ENCODE peak calls at places on chromosomes 5 and 9, in ten cellular contexts. One of them, this sample, is unnamed.
A peak's percentile ranks its signal among the peaks of the same experiment; 100 is the strongest.

GRCh38 chr5:142011572-142012185 is 1.1 kb downstream of the GNPDA1 start:
- DNase-seq in aorta: no peak
- DNase-seq in HTR-8/SVneo: no peak
- DNase-seq in GM23248: no peak
- DNase-seq in AG08396: no peak
- DNase-seq in mucosa of descending colon: peak; percentile 21
- DNase-seq in stimulated activated CD8-positive, alpha-beta memory T cell treated with anti-CD3 and anti-CD28 coated beads, Interleukin-15, amount 100 ng/mL, for 1 hour: no peak
- DNase-seq in NCI-H1105: no peak
- DNase-seq in H7: peak; percentile 13
- DNase-seq in NCI-H2081: no peak
- DNase-seq in this sample: no peak

GRCh38 chr5:133108481-133108921 is 56.7 kb downstream of the HSPA4 start:
- DNase-seq in NCI-H2081: no peak
- DNase-seq in AG08396: no peak
- DNase-seq in aorta: no peak
- DNase-seq in GM23248: no peak
- DNase-seq in H7: no peak
- DNase-seq in mucosa of descending colon: no peak
- DNase-seq in stimulated activated CD8-positive, alpha-beta memory T cell treated with anti-CD3 and anti-CD28 coated beads, Interleukin-15, amount 100 ng/mL, for 1 hour: no peak
- DNase-seq in HTR-8/SVneo: no peak
- DNase-seq in NCI-H1105: no peak
- DNase-seq in this sample: peak; percentile 12

GRCh38 chr5:41636605-41637004 is 126.2 kb upstream of the PLCXD3 start:
- DNase-seq in HTR-8/SVneo: peak; percentile 11
- DNase-seq in aorta: no peak
- DNase-seq in mucosa of descending colon: no peak
- DNase-seq in AG08396: peak; percentile 15
- DNase-seq in H7: peak; percentile 4
- DNase-seq in NCI-H1105: no peak
- DNase-seq in NCI-H2081: no peak
- DNase-seq in GM23248: peak; percentile 47
- DNase-seq in stimulated activated CD8-positive, alpha-beta memory T cell treated with anti-CD3 and anti-CD28 coated beads, Interleukin-15, amount 100 ng/mL, for 1 hour: no peak
- DNase-seq in this sample: peak; percentile 12

GRCh38 chr5:141783599-141784296 is 94.5 kb downstream of the PCDH1 start:
- DNase-seq in HTR-8/SVneo: no peak
- DNase-seq in H7: peak; percentile 74
- DNase-seq in AG08396: no peak
- DNase-seq in GM23248: no peak
- DNase-seq in aorta: no peak
- DNase-seq in mucosa of descending colon: no peak
- DNase-seq in NCI-H2081: no peak
- DNase-seq in NCI-H1105: no peak
- DNase-seq in stimulated activated CD8-positive, alpha-beta memory T cell treated with anti-CD3 and anti-CD28 coated beads, Interleukin-15, amount 100 ng/mL, for 1 hour: no peak
- DNase-seq in this sample: no peak

GRCh38 chr9:74478606-74479005 is 18.5 kb upstream of the RORB start:
- DNase-seq in aorta: no peak
- DNase-seq in H7: no peak
- DNase-seq in mucosa of descending colon: no peak
- DNase-seq in stimulated activated CD8-positive, alpha-beta memory T cell treated with anti-CD3 and anti-CD28 coated beads, Interleukin-15, amount 100 ng/mL, for 1 hour: no peak
- DNase-seq in HTR-8/SVneo: no peak
- DNase-seq in NCI-H1105: no peak
- DNase-seq in GM23248: no peak
- DNase-seq in NCI-H2081: no peak
- DNase-seq in AG08396: no peak
- DNase-seq in this sample: peak; percentile 66

GRCh38 chr5:96546120-96546519 is 113.1 kb upstream of the PCSK1 start:
- DNase-seq in aorta: no peak
- DNase-seq in HTR-8/SVneo: no peak
- DNase-seq in mucosa of descending colon: no peak
- DNase-seq in stimulated activated CD8-positive, alpha-beta memory T cell treated with anti-CD3 and anti-CD28 coated beads, Interleukin-15, amount 100 ng/mL, for 1 hour: no peak
- DNase-seq in GM23248: peak; percentile 25
- DNase-seq in NCI-H2081: no peak
- DNase-seq in H7: no peak
- DNase-seq in NCI-H1105: no peak
- DNase-seq in AG08396: no peak
- DNase-seq in this sample: no peak

GRCh38 chr9:98101868-98102273 is 17.2 kb downstream of the TRIM14 start:
- DNase-seq in AG08396: no peak
- DNase-seq in NCI-H1105: no peak
- DNase-seq in H7: no peak
- DNase-seq in NCI-H2081: no peak
- DNase-seq in mucosa of descending colon: no peak
- DNase-seq in HTR-8/SVneo: no peak
- DNase-seq in aorta: no peak
- DNase-seq in stimulated activated CD8-positive, alpha-beta memory T cell treated with anti-CD3 and anti-CD28 coated beads, Interleukin-15, amount 100 ng/mL, for 1 hour: peak; percentile 51
- DNase-seq in GM23248: no peak
- DNase-seq in this sample: peak; percentile 23

GRCh38 chr9:125521462-125522327 is 185.3 kb downstream of the MAPKAP1 start:
- DNase-seq in NCI-H1105: no peak
- DNase-seq in stimulated activated CD8-positive, alpha-beta memory T cell treated with anti-CD3 and anti-CD28 coated beads, Interleukin-15, amount 100 ng/mL, for 1 hour: no peak
- DNase-seq in aorta: no peak
- DNase-seq in GM23248: peak; percentile 95
- DNase-seq in mucosa of descending colon: no peak
- DNase-seq in H7: no peak
- DNase-seq in HTR-8/SVneo: peak; percentile 64
- DNase-seq in AG08396: peak; percentile 70
- DNase-seq in NCI-H2081: no peak
- DNase-seq in this sample: peak; percentile 98

GRCh38 chr9:134212809-134213507 is 48.6 kb upstream of the RNU6ATAC start:
- DNase-seq in HTR-8/SVneo: no peak
- DNase-seq in stimulated activated CD8-positive, alpha-beta memory T cell treated with anti-CD3 and anti-CD28 coated beads, Interleukin-15, amount 100 ng/mL, for 1 hour: no peak
- DNase-seq in GM23248: no peak
- DNase-seq in NCI-H1105: no peak
- DNase-seq in NCI-H2081: no peak
- DNase-seq in H7: peak; percentile 36
- DNase-seq in mucosa of descending colon: no peak
- DNase-seq in aorta: peak; percentile 41
- DNase-seq in AG08396: no peak
- DNase-seq in this sample: no peak

GRCh38 chr5:42621662-42622061 is 135.0 kb upstream of the CCDC152 start:
- DNase-seq in aorta: no peak
- DNase-seq in stimulated activated CD8-positive, alpha-beta memory T cell treated with anti-CD3 and anti-CD28 coated beads, Interleukin-15, amount 100 ng/mL, for 1 hour: no peak
- DNase-seq in GM23248: no peak
- DNase-seq in HTR-8/SVneo: no peak
- DNase-seq in AG08396: no peak
- DNase-seq in H7: no peak
- DNase-seq in mucosa of descending colon: no peak
- DNase-seq in NCI-H1105: no peak
- DNase-seq in NCI-H2081: no peak
- DNase-seq in this sample: no peak

GRCh38 chr9:121939643-121940042 is 153.5 kb downstream of the TTLL11 start:
- DNase-seq in mucosa of descending colon: no peak
- DNase-seq in GM23248: no peak
- DNase-seq in H7: peak; percentile 35
- DNase-seq in AG08396: no peak
- DNase-seq in NCI-H2081: no peak
- DNase-seq in NCI-H1105: no peak
- DNase-seq in HTR-8/SVneo: no peak
- DNase-seq in aorta: no peak
- DNase-seq in stimulated activated CD8-positive, alpha-beta memory T cell treated with anti-CD3 and anti-CD28 coated beads, Interleukin-15, amount 100 ng/mL, for 1 hour: no peak
- DNase-seq in this sample: no peak

GRCh38 chr5:30113542-30113941 is 1079.9 kb upstream of the CDH6 start:
- DNase-seq in aorta: no peak
- DNase-seq in NCI-H1105: no peak
- DNase-seq in H7: no peak
- DNase-seq in AG08396: no peak
- DNase-seq in NCI-H2081: no peak
- DNase-seq in GM23248: no peak
- DNase-seq in HTR-8/SVneo: no peak
- DNase-seq in mucosa of descending colon: no peak
- DNase-seq in stimulated activated CD8-positive, alpha-beta memory T cell treated with anti-CD3 and anti-CD28 coated beads, Interleukin-15, amount 100 ng/mL, for 1 hour: no peak
- DNase-seq in this sample: no peak

GRCh38 chr5:96248152-96248551 is 184.9 kb downstream of the PCSK1 start:
- DNase-seq in NCI-H1105: no peak
- DNase-seq in H7: no peak
- DNase-seq in GM23248: peak; percentile 22
- DNase-seq in mucosa of descending colon: no peak
- DNase-seq in stimulated activated CD8-positive, alpha-beta memory T cell treated with anti-CD3 and anti-CD28 coated beads, Interleukin-15, amount 100 ng/mL, for 1 hour: no peak
- DNase-seq in HTR-8/SVneo: no peak
- DNase-seq in AG08396: no peak
- DNase-seq in aorta: no peak
- DNase-seq in NCI-H2081: no peak
- DNase-seq in this sample: no peak

GRCh38 chr9:85118990-85119755 is 449.6 kb downstream of the NTRK2 start:
- DNase-seq in H7: no peak
- DNase-seq in stimulated activated CD8-positive, alpha-beta memory T cell treated with anti-CD3 and anti-CD28 coated beads, Interleukin-15, amount 100 ng/mL, for 1 hour: no peak
- DNase-seq in aorta: no peak
- DNase-seq in mucosa of descending colon: no peak
- DNase-seq in HTR-8/SVneo: no peak
- DNase-seq in AG08396: no peak
- DNase-seq in NCI-H2081: no peak
- DNase-seq in GM23248: no peak
- DNase-seq in NCI-H1105: no peak
- DNase-seq in this sample: peak; percentile 60

GRCh38 chr9:32828861-32829260 is 45.5 kb downstream of the TMEM215 start:
- DNase-seq in mucosa of descending colon: no peak
- DNase-seq in NCI-H1105: no peak
- DNase-seq in NCI-H2081: no peak
- DNase-seq in AG08396: no peak
- DNase-seq in aorta: no peak
- DNase-seq in HTR-8/SVneo: no peak
- DNase-seq in H7: no peak
- DNase-seq in GM23248: no peak
- DNase-seq in stimulated activated CD8-positive, alpha-beta memory T cell treated with anti-CD3 and anti-CD28 coated beads, Interleukin-15, amount 100 ng/mL, for 1 hour: no peak
- DNase-seq in this sample: no peak

GRCh38 chr5:10856646-10857332 is 95.8 kb upstream of the DAP start:
- DNase-seq in stimulated activated CD8-positive, alpha-beta memory T cell treated with anti-CD3 and anti-CD28 coated beads, Interleukin-15, amount 100 ng/mL, for 1 hour: no peak
- DNase-seq in NCI-H1105: peak; percentile 12
- DNase-seq in NCI-H2081: no peak
- DNase-seq in aorta: no peak
- DNase-seq in GM23248: peak; percentile 67
- DNase-seq in H7: peak; percentile 86
- DNase-seq in HTR-8/SVneo: peak; percentile 78
- DNase-seq in AG08396: peak; percentile 77
- DNase-seq in mucosa of descending colon: peak; percentile 54
- DNase-seq in this sample: peak; percentile 76

GRCh38 chr5:139903805-139904565 is 108.4 kb downstream of the PSD2 start:
- DNase-seq in mucosa of descending colon: no peak
- DNase-seq in GM23248: peak; percentile 47
- DNase-seq in HTR-8/SVneo: no peak
- DNase-seq in NCI-H2081: peak; percentile 9
- DNase-seq in aorta: no peak
- DNase-seq in stimulated activated CD8-positive, alpha-beta memory T cell treated with anti-CD3 and anti-CD28 coated beads, Interleukin-15, amount 100 ng/mL, for 1 hour: no peak
- DNase-seq in NCI-H1105: no peak
- DNase-seq in AG08396: peak; percentile 51
- DNase-seq in H7: peak; percentile 91
- DNase-seq in this sample: no peak

GRCh38 chr9:95038666-95039065 is 278.8 kb downstream of the FANCC start:
- DNase-seq in NCI-H2081: no peak
- DNase-seq in mucosa of descending colon: no peak
- DNase-seq in GM23248: no peak
- DNase-seq in aorta: no peak
- DNase-seq in stimulated activated CD8-positive, alpha-beta memory T cell treated with anti-CD3 and anti-CD28 coated beads, Interleukin-15, amount 100 ng/mL, for 1 hour: no peak
- DNase-seq in HTR-8/SVneo: no peak
- DNase-seq in H7: no peak
- DNase-seq in NCI-H1105: no peak
- DNase-seq in AG08396: no peak
- DNase-seq in this sample: no peak

GRCh38 chr9:76116913-76117312 is 226.4 kb downstream of the PCSK5 start:
- DNase-seq in stimulated activated CD8-positive, alpha-beta memory T cell treated with anti-CD3 and anti-CD28 coated beads, Interleukin-15, amount 100 ng/mL, for 1 hour: no peak
- DNase-seq in NCI-H1105: no peak
- DNase-seq in GM23248: peak; percentile 4
- DNase-seq in mucosa of descending colon: no peak
- DNase-seq in NCI-H2081: no peak
- DNase-seq in H7: no peak
- DNase-seq in AG08396: no peak
- DNase-seq in HTR-8/SVneo: no peak
- DNase-seq in aorta: no peak
- DNase-seq in this sample: peak; percentile 3

GRCh38 chr9:96222132-96222531 is 79.8 kb downstream of the HSD17B3 start:
- DNase-seq in GM23248: peak; percentile 36
- DNase-seq in NCI-H1105: no peak
- DNase-seq in H7: peak; percentile 81
- DNase-seq in HTR-8/SVneo: no peak
- DNase-seq in stimulated activated CD8-positive, alpha-beta memory T cell treated with anti-CD3 and anti-CD28 coated beads, Interleukin-15, amount 100 ng/mL, for 1 hour: no peak
- DNase-seq in NCI-H2081: no peak
- DNase-seq in AG08396: peak; percentile 40
- DNase-seq in aorta: no peak
- DNase-seq in mucosa of descending colon: no peak
- DNase-seq in this sample: no peak

GRCh38 chr9:111389406-111389805 is 59.4 kb upstream of the OR2K2 start:
- DNase-seq in GM23248: no peak
- DNase-seq in HTR-8/SVneo: no peak
- DNase-seq in stimulated activated CD8-positive, alpha-beta memory T cell treated with anti-CD3 and anti-CD28 coated beads, Interleukin-15, amount 100 ng/mL, for 1 hour: no peak
- DNase-seq in mucosa of descending colon: no peak
- DNase-seq in AG08396: no peak
- DNase-seq in NCI-H1105: no peak
- DNase-seq in NCI-H2081: no peak
- DNase-seq in H7: no peak
- DNase-seq in aorta: no peak
- DNase-seq in this sample: no peak

GRCh38 chr5:83199126-83199525 is 121.8 kb downstream of the XRCC4 start:
- DNase-seq in NCI-H2081: no peak
- DNase-seq in AG08396: no peak
- DNase-seq in GM23248: no peak
- DNase-seq in NCI-H1105: no peak
- DNase-seq in H7: no peak
- DNase-seq in HTR-8/SVneo: no peak
- DNase-seq in mucosa of descending colon: no peak
- DNase-seq in stimulated activated CD8-positive, alpha-beta memory T cell treated with anti-CD3 and anti-CD28 coated beads, Interleukin-15, amount 100 ng/mL, for 1 hour: no peak
- DNase-seq in aorta: no peak
- DNase-seq in this sample: no peak

GRCh38 chr5:151675225-151675955 is 11.3 kb downstream of the SPARC start:
- DNase-seq in NCI-H2081: no peak
- DNase-seq in aorta: no peak
- DNase-seq in H7: no peak
- DNase-seq in NCI-H1105: no peak
- DNase-seq in GM23248: peak; percentile 55
- DNase-seq in mucosa of descending colon: no peak
- DNase-seq in stimulated activated CD8-positive, alpha-beta memory T cell treated with anti-CD3 and anti-CD28 coated beads, Interleukin-15, amount 100 ng/mL, for 1 hour: no peak
- DNase-seq in HTR-8/SVneo: peak; percentile 39
- DNase-seq in AG08396: no peak
- DNase-seq in this sample: peak; percentile 87

GRCh38 chr5:134227259-134227658 is 1.4 kb upstream of the PPP2CA start:
- DNase-seq in aorta: no peak
- DNase-seq in NCI-H2081: peak; percentile 29
- DNase-seq in AG08396: no peak
- DNase-seq in mucosa of descending colon: peak; percentile 60
- DNase-seq in stimulated activated CD8-positive, alpha-beta memory T cell treated with anti-CD3 and anti-CD28 coated beads, Interleukin-15, amount 100 ng/mL, for 1 hour: no peak
- DNase-seq in GM23248: peak; percentile 70
- DNase-seq in HTR-8/SVneo: no peak
- DNase-seq in NCI-H1105: peak; percentile 13
- DNase-seq in H7: peak; percentile 45
- DNase-seq in this sample: no peak

This sample was measured in HT1080.